ENCODE peak calls at places on chromosomes 5 and 9, in five cellular contexts. S is T-helper 1 cell, F is frontal cortex, O is GM13977, D is kidney glomerular epithelial cell. K is an unnamed sample.
A peak's percentile ranks its signal among the peaks of the same experiment; 100 is the strongest.

GRCh38 chr5:129771058-129771838 is 23.4 kb downstream of the MINAR2 start:
- DNase-seq in F (peak; percentile 32), O (peak; percentile 17), S (peak; percentile 31), D (peak; percentile 33), K (peak; percentile 5)

GRCh38 chr5:160960592-160960991 is 108.6 kb upstream of the ATP10B start:
- DNase-seq in F (no peak), S (no peak), O (no peak), D (no peak), K (no peak)

GRCh38 chr9:7844283-7844682 is 44.7 kb upstream of the DMAC1 start:
- DNase-seq in F (peak; percentile 5), D (peak; percentile 27), O (no peak), S (peak; percentile 23), K (peak; percentile 22)

GRCh38 chr9:91426123-91426745 is 2.6 kb upstream of the NFIL3 start:
- DNase-seq in S (peak; percentile 66), D (peak; percentile 54), O (peak; percentile 66), F (no peak), K (no peak)

GRCh38 chr9:21555911-21556310 is 73.8 kb upstream of the IFNE start:
- DNase-seq in O (no peak), D (no peak), S (no peak), F (no peak), K (no peak)

GRCh38 chr9:109806506-109807115 is 26.6 kb downstream of the PALM2AKAP2 start:
- DNase-seq in F (no peak), D (no peak), S (no peak), O (no peak), K (no peak)

GRCh38 chr9:33466565-33467495 is 6.9 kb downstream of the NOL6 start:
- DNase-seq in S (peak; percentile 54), D (no peak), O (peak; percentile 81), F (peak; percentile 81), K (peak; percentile 31)

GRCh38 chr5:98755406-98755805 is 18.1 kb upstream of the RGMB start:
- DNase-seq in D (no peak), F (no peak), S (no peak), O (no peak), K (no peak)

GRCh38 chr5:57386958-57387357 is 95.7 kb downstream of the ACTBL2 start:
- DNase-seq in D (peak; percentile 21), F (no peak), S (no peak), O (no peak), K (no peak)

GRCh38 chr5:34660444-34660843 is 4.3 kb downstream of the RAI14 start:
- DNase-seq in S (no peak), D (peak; percentile 90), O (no peak), F (no peak), K (no peak)

GRCh38 chr5:142472306-142472951 is 147.6 kb upstream of the SPRY4 start:
- DNase-seq in S (peak; percentile 92), D (peak; percentile 17), F (no peak), O (no peak), K (no peak)

GRCh38 chr9:93968451-93969327 is 13.5 kb upstream of the BARX1 start:
- DNase-seq in S (no peak), O (peak; percentile 6), D (no peak), F (no peak), K (no peak)

GRCh38 chr9:134525841-134526797 is 115.5 kb upstream of the COL5A1 start:
- DNase-seq in D (no peak), F (no peak), O (no peak), S (no peak), K (no peak)

GRCh38 chr9:122332083-122332482 is 38.7 kb upstream of the PTGS1 start:
- DNase-seq in D (no peak), S (no peak), O (no peak), F (no peak), K (no peak)

GRCh38 chr9:136507221-136507991 is 24.6 kb upstream of the SEC16A start:
- DNase-seq in F (no peak), O (no peak), D (no peak), S (no peak), K (no peak)

GRCh38 chr9:121288874-121289553 is 21.1 kb downstream of the GSN start:
- DNase-seq in D (peak; percentile 88), S (no peak), F (no peak), O (no peak), K (no peak)

GRCh38 chr9:105608685-105609598 is 51.0 kb downstream of the FKTN start:
- DNase-seq in O (peak; percentile 21), D (peak; percentile 62), F (peak; percentile 15), S (peak; percentile 18), K (peak; percentile 24)

GRCh38 chr5:57779383-57780223 is 297.0 kb upstream of the ACTBL2 start:
- DNase-seq in D (peak; percentile 83), S (peak; percentile 10), F (peak; percentile 19), O (peak; percentile 16), K (peak; percentile 25)

GRCh38 chr5:77218263-77218662 is 7.8 kb downstream of the PDE8B start:
- DNase-seq in O (no peak), F (no peak), S (no peak), D (no peak), K (no peak)

GRCh38 chr5:167870055-167870454 is 421.4 kb upstream of the WWC1 start:
- DNase-seq in S (no peak), F (no peak), D (no peak), O (no peak), K (no peak)

GRCh38 chr9:91534374-91534773 is 110.7 kb upstream of the NFIL3 start:
- DNase-seq in S (no peak), O (no peak), D (peak; percentile 19), F (no peak), K (no peak)

GRCh38 chr5:10596310-10596703 is 32.4 kb downstream of the ANKRD33B start:
- DNase-seq in S (no peak), O (no peak), F (no peak), D (no peak), K (no peak)

GRCh38 chr9:136952876-136953770 is 1.1 kb downstream of the LCN12 start:
- DNase-seq in S (no peak), O (no peak), F (no peak), D (no peak), K (no peak)

GRCh38 chr5:139676951-139677367 is 28.8 kb downstream of the CXXC5 start:
- DNase-seq in O (no peak), F (peak; percentile 72), D (peak; percentile 67), S (no peak), K (no peak)

K was measured in NCI-H1930.